ENCODE peak calls at places on chromosomes 11 and 22, in ten cellular contexts. K, N, I, X, D, A, S, Q, Y and J are unnamed samples. For H3K36me3, the result is how much of the 10 kb centered on the place peaks cover.

GRCh38 chr11:85947431-85948272 is 92.5 kb downstream of the CCDC83 start:
- DNase-seq in S (no peak), D (no peak), I (no peak), Y (no peak), N (no peak), K (no peak), Q (no peak), A (no peak), X (no peak), J (no peak)

GRCh38 chr11:32033067-32033466 is 57.8 kb upstream of the RCN1 start:
- DNase-seq in K (no peak), X (no peak), N (no peak), I (no peak), A (no peak), Y (no peak), Q (no peak), D (no peak), S (no peak), J (no peak)

GRCh38 chr22:19887251-19887985 is 32.7 kb upstream of the GNB1L start:
- DNase-seq in K (no peak), I (no peak), N (no peak), D (no peak), X (no peak), A (no peak), Q (peak), S (no peak), Y (no peak), J (no peak)

GRCh38 chr22:50086526-50086925 is 1.3 kb upstream of the MLC1 start:
- DNase-seq in Y (no peak), N (no peak), Q (no peak), A (no peak), I (no peak), K (no peak), D (no peak), X (no peak), S (no peak), J (no peak)

GRCh38 chr11:20022363-20023081 is 137.8 kb downstream of the DBX1 start:
- DNase-seq in I (peak), A (no peak), S (no peak), X (peak), N (no peak), Y (no peak), Q (no peak), K (no peak), D (no peak), J (no peak)

GRCh38 chr11:79092791-79093313 is 348.0 kb downstream of the TENM4 start:
- DNase-seq in K (peak), D (no peak), N (no peak), Y (peak), I (no peak), A (peak), X (no peak), S (no peak), Q (no peak), J (peak)

GRCh38 chr22:49162841-49163240 is 664.8 kb downstream of the BRD1 start:
- DNase-seq in D (no peak), Q (peak), X (no peak), N (no peak), Y (no peak), A (no peak), S (no peak), I (no peak), K (no peak), J (no peak)

GRCh38 chr11:83979593-83979992 is 693.4 kb upstream of the CCDC90B start:
- DNase-seq in D (no peak), K (no peak), S (no peak), I (peak), A (no peak), Q (no peak), X (no peak), N (no peak), Y (no peak), J (no peak)

GRCh38 chr11:10373929-10374328 is 69.1 kb downstream of the ADM start:
- DNase-seq in I (no peak), Y (no peak), Q (no peak), D (no peak), N (no peak), X (no peak), S (no peak), A (no peak), K (no peak), J (no peak)

GRCh38 chr11:36240746-36241295 is 48.4 kb downstream of the COMMD9 start:
- DNase-seq in S (no peak), Q (no peak), K (no peak), X (no peak), Y (no peak), D (no peak), I (no peak), A (no peak), N (no peak), J (no peak)

GRCh38 chr11:119254239-119254638 is 48.1 kb downstream of the CBL start:
- DNase-seq in A (no peak), X (no peak), K (no peak), Y (no peak), D (no peak), Q (no peak), S (no peak), I (no peak), N (no peak), J (no peak)

DNA sequence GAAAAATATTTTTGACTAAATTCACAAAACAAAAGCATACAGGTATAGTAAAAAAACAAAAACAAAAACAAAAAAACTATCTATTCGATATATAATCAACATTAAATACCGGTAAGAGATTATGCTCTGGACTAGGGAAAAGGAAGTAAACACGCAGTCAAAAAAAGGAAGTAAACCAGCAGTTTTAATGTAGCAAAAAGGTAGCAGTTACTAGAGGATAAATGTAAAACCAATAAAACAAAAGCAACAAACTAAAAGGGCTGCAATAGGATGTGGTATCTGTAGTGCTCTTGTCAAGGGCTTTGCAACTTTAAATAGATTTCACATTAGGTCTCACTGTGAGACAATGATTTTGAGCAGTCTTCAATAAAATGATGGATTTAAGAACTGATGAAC is 2.4 kb downstream of the TRIM22 start:
- DNase-seq in K (no peak), D (no peak), S (no peak), I (no peak), N (no peak), A (no peak), Y (no peak), X (no peak), Q (no peak), J (no peak)
- H3K27ac ChIP-seq in K (no peak), D (no peak), S (no peak), I (no peak), N (peak), A (no peak), Y (no peak), X (no peak), Q (peak), J (peak)

GRCh38 chr11:33952805-33953204 is 60.9 kb upstream of the LMO2 start:
- DNase-seq in K (no peak), S (no peak), Y (no peak), N (no peak), X (no peak), Q (no peak), A (no peak), D (peak), I (no peak), J (no peak)

GRCh38 chr11:33948494-33948893 is 56.6 kb upstream of the LMO2 start:
- DNase-seq in A (no peak), S (no peak), D (no peak), Y (no peak), X (no peak), N (no peak), I (no peak), Q (no peak), K (no peak), J (no peak)

GRCh38 chr11:33946930-33947329 is 55.1 kb upstream of the LMO2 start:
- DNase-seq in Q (no peak), N (no peak), X (no peak), D (no peak), I (no peak), A (no peak), S (no peak), Y (no peak), K (no peak), J (no peak)

GRCh38 chr11:33945481-33946268 is 53.8 kb upstream of the LMO2 start:
- DNase-seq in X (no peak), K (no peak), Q (no peak), N (no peak), D (no peak), I (no peak), Y (no peak), S (no peak), A (no peak), J (no peak)

GRCh38 chr11:33949201-33949913 is 57.5 kb upstream of the LMO2 start:
- DNase-seq in I (no peak), K (no peak), Y (no peak), Q (no peak), X (no peak), N (no peak), D (no peak), A (no peak), S (no peak), J (no peak)
- TF ChIP-seq POLR2AphosphoS5 in I (no peak), K (no peak), Y (no peak), Q (no peak), X (no peak), N (no peak), D (no peak), A (no peak), S (no peak), J (no peak)

GRCh38 chr22:21962655-21962949 is 10.0 kb upstream of the PPM1F start:
- DNase-seq in N (no peak), D (no peak), X (no peak), Y (no peak), A (no peak), I (no peak), S (no peak), K (no peak), Q (no peak), J (no peak)
- H3K36me3 ChIP-seq in N (under half), D (half or more), X (half or more), Y (under half), A (under half), I (under half), S (half or more), K (half or more), Q (half or more), J (under half)

GRCh38 chr11:35173620-35174278 is 34.8 kb downstream of the CD44 start:
- DNase-seq in D (no peak), Y (no peak), Q (no peak), S (no peak), K (no peak), N (no peak), X (no peak), I (no peak), A (no peak), J (no peak)
- H3K27ac ChIP-seq in D (no peak), Y (no peak), Q (peak), S (peak), K (no peak), N (peak), X (no peak), I (peak), A (peak), J (peak)

DNA sequence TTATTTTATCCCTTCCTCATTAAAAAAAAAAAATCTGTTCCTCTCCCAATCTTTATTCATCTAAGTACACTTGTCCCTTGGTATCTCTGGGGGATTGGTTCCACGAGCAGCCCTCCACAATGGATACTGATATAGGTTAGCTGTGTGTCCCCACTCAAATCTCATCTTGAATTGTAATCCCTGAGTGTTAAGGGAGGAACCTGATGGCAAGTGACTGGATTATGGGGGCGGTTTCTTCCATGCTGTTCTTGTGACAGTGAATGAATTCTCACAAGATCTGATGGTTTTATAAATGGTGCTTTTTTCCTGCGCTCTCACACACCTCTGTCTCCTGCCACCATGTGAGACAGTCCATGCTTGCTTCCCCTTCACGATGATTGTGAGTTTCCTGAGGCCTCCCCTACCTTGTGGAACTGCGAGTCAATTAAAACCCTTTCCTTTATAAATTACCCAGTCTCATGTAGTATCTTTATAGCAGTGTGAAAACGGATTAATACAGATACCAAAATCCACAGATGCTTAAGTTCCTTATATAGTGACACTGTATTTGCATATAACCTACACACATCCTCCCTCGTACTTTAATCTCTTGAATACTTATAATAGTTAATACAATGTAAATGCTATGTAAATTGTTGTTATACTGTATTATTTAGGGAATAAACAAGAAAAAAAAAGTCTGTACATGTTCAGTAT is 62.0 kb downstream of the PACS1 start:
- DNase-seq in K (no peak), Q (no peak), A (no peak), X (no peak), Y (no peak), D (no peak), N (no peak), I (no peak), S (no peak), J (no peak)
- TF ChIP-seq POLR2AphosphoS5 in K (no peak), Q (no peak), A (no peak), X (no peak), Y (no peak), D (no peak), N (no peak), I (no peak), S (no peak), J (no peak)

DNA sequence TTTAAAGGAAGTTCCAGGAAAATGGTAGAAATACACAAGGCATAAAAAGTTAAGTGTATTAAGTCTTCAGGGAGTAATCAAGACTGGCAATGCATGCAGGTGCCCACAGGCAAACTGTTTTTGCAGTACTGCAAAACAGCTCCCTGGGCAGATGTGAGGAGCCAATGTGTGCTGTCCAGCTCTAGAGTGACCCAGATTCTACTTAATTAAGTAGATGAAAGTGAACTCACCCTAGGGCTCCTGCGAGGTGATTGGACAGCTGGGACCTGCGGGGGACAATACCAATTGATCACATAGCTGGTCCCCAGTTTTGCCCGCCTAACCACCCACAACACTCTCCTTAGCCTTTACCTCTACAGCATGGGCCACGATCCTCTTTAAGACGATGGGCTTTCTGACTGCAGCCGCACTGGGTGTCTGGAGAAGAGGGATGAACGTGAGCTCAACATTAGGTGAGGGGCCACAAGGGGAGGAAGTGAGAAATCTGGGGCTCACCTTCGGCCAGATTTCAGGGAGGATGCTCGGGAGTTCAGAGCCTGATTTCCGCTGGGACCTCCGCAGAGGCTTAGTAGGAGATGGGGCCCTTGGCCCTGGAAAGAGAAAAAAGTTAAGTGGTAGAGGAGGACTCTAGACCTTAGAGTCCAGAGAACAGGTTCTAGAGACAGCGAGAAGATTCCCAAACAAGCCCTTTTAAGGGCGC is 556 bp downstream of the CDCA5 start:
- DNase-seq in Q (no peak), I (peak), N (no peak), S (no peak), X (no peak), A (no peak), Y (no peak), K (no peak), D (no peak), J (no peak)
- H3K36me3 ChIP-seq in Q (under half), I (under half), N (under half), S (under half), X (under half), A (under half), Y (under half), K (under half), D (half or more), J (under half)

DNA sequence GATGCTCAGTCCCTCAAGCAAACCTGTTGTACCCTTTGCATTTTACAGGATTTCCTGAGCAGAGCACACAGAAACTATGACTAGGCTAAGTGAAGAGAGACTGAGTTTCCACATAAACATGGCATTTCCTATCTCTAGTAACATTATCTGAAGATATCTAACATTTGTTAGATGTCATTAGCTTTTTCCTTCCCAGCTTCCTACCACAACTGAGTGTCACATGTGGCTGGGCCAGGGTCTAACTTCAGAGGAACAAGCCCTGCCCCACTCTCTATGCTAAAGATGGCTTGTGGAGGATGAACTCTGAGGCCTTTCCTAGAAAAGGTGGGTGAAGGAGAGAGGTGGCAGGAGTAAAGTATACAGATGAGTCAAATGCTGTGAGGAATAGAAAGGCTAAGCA is 16.5 kb downstream of the C22orf42 start:
- DNase-seq in D (no peak), N (no peak), S (no peak), Q (no peak), Y (no peak), I (no peak), A (no peak), K (no peak), X (no peak), J (no peak)
- H3K27ac ChIP-seq in D (no peak), N (no peak), S (no peak), Q (no peak), Y (no peak), I (no peak), A (no peak), K (no peak), X (no peak), J (no peak)